ENCODE peak calls at places on chromosomes 11 and 22, in nine cellular contexts. H, F, G, C, N, K, X, T and L are unnamed samples.

GRCh38 chr11:45928535-45929215 is 6.2 kb downstream of the LARGE2 start:
- DNase-seq in H (no peak), F (no peak), G (no peak), C (peak), N (no peak), K (no peak), X (no peak), T (no peak), L (no peak)

GRCh38 chr11:19711911-19712280 is 741 bp upstream of the NAV2 start:
- DNase-seq in H (no peak), F (no peak), G (no peak), C (no peak), N (peak), K (no peak), X (no peak), T (no peak), L (no peak)

GRCh38 chr11:126863294-126863997 is 137.1 kb downstream of the KIRREL3 start:
- DNase-seq in H (no peak), F (no peak), G (no peak), C (no peak), N (no peak), K (no peak), X (no peak), T (no peak), L (no peak)

GRCh38 chr22:38955926-38956325 is 1.5 kb upstream of the APOBEC3A start:
- DNase-seq in H (no peak), F (no peak), G (no peak), C (no peak), N (no peak), K (no peak), X (no peak), T (no peak), L (no peak)

GRCh38 chr11:30585892-30586250 is 282 bp downstream of the MPPED2 start:
- DNase-seq in H (peak), F (no peak), G (no peak), C (peak), N (peak), K (no peak), X (no peak), T (peak), L (no peak)

GRCh38 chr11:34632105-34632780 is 11.3 kb downstream of the EHF start:
- DNase-seq in H (peak), F (no peak), G (no peak), C (no peak), N (peak), K (peak), X (no peak), T (peak), L (peak)

GRCh38 chr11:28529046-28529445 is 420.9 kb downstream of the METTL15 start:
- DNase-seq in H (no peak), F (no peak), G (no peak), C (no peak), N (no peak), K (no peak), X (no peak), T (no peak), L (no peak)

GRCh38 chr11:108609681-108610080 is 16.1 kb upstream of the EXPH5 start:
- DNase-seq in H (no peak), F (no peak), G (no peak), C (no peak), N (no peak), K (no peak), X (no peak), T (no peak), L (no peak)

GRCh38 chr11:59205664-59206063 is 7.1 kb downstream of the MPEG1 start:
- DNase-seq in H (no peak), F (no peak), G (no peak), C (no peak), N (no peak), K (no peak), X (no peak), T (no peak), L (no peak)

GRCh38 chr11:12693485-12694181 is 19.4 kb downstream of the TEAD1 start:
- DNase-seq in H (peak), F (no peak), G (peak), C (no peak), N (no peak), K (no peak), X (no peak), T (peak), L (peak)

GRCh38 chr11:126510621-126511370 is 155.3 kb downstream of the ST3GAL4 start:
- DNase-seq in H (no peak), F (no peak), G (no peak), C (no peak), N (peak), K (no peak), X (no peak), T (no peak), L (no peak)

GRCh38 chr11:78339483-78339882 is 78.1 kb downstream of the GAB2 start:
- DNase-seq in H (no peak), F (no peak), G (no peak), C (no peak), N (no peak), K (no peak), X (no peak), T (no peak), L (no peak)

GRCh38 chr22:39212721-39213376 is 31.9 kb downstream of the PDGFB start:
- DNase-seq in H (no peak), F (no peak), G (no peak), C (no peak), N (peak), K (no peak), X (no peak), T (no peak), L (no peak)

GRCh38 chr22:49780992-49781782 is 46.5 kb downstream of the BRD1 start:
- DNase-seq in H (no peak), F (no peak), G (no peak), C (no peak), N (no peak), K (no peak), X (no peak), T (no peak), L (no peak)

GRCh38 chr11:22703040-22703439 is 36.6 kb downstream of the GAS2 start:
- DNase-seq in H (no peak), F (no peak), G (no peak), C (no peak), N (peak), K (no peak), X (no peak), T (peak), L (no peak)

GRCh38 chr11:83063073-83063754 is 8.5 kb downstream of the RAB30 start:
- DNase-seq in H (no peak), F (no peak), G (no peak), C (no peak), N (no peak), K (no peak), X (peak), T (no peak), L (no peak)

GRCh38 chr22:32628626-32629587 is 154.3 kb downstream of the FBXO7 start:
- DNase-seq in H (no peak), F (no peak), G (no peak), C (no peak), N (no peak), K (no peak), X (no peak), T (no peak), L (no peak)

GRCh38 chr11:130763087-130763980 is 152.9 kb downstream of the SNX19 start:
- DNase-seq in H (no peak), F (no peak), G (no peak), C (no peak), N (no peak), K (no peak), X (no peak), T (no peak), L (no peak)

GRCh38 chr22:49042877-49043859 is 784.5 kb downstream of the BRD1 start:
- DNase-seq in H (no peak), F (no peak), G (no peak), C (no peak), N (no peak), K (no peak), X (no peak), T (no peak), L (no peak)

GRCh38 chr11:95892892-95893570 is 30.9 kb downstream of the MTMR2 start:
- DNase-seq in H (no peak), F (no peak), G (no peak), C (no peak), N (no peak), K (no peak), X (no peak), T (no peak), L (no peak)

GRCh38 chr22:31291403-31291715 is 929 bp downstream of the PIK3IP1 start:
- DNase-seq in H (no peak), F (no peak), G (no peak), C (no peak), N (peak), K (no peak), X (no peak), T (no peak), L (no peak)
- H3K27ac ChIP-seq in H (peak), F (peak), G (peak), C (peak), N (no peak), K (no peak), X (peak), T (peak), L (peak)

GRCh38 chr11:129144256-129144655 is 47.9 kb downstream of the ARHGAP32 start:
- DNase-seq in H (no peak), F (no peak), G (no peak), C (no peak), N (no peak), K (no peak), X (no peak), T (no peak), L (no peak)
- H3K27ac ChIP-seq in H (no peak), F (no peak), G (no peak), C (no peak), N (no peak), K (no peak), X (no peak), T (no peak), L (no peak)

GRCh38 chr11:74135516-74135840 is 35.3 kb downstream of the C2CD3 start:
- DNase-seq in H (no peak), F (no peak), G (no peak), C (no peak), N (no peak), K (no peak), X (no peak), T (no peak), L (no peak)
- H3K27ac ChIP-seq in H (no peak), F (no peak), G (no peak), C (no peak), N (no peak), K (no peak), X (no peak), T (no peak), L (no peak)

GRCh38 chr11:2419638-2420501 is 19.3 kb downstream of the TSSC4 start:
- DNase-seq in H (peak), F (no peak), G (peak), C (peak), N (peak), K (peak), X (peak), T (peak), L (peak)
- H3K27ac ChIP-seq in H (no peak), F (no peak), G (no peak), C (no peak), N (no peak), K (no peak), X (no peak), T (no peak), L (no peak)

DNA sequence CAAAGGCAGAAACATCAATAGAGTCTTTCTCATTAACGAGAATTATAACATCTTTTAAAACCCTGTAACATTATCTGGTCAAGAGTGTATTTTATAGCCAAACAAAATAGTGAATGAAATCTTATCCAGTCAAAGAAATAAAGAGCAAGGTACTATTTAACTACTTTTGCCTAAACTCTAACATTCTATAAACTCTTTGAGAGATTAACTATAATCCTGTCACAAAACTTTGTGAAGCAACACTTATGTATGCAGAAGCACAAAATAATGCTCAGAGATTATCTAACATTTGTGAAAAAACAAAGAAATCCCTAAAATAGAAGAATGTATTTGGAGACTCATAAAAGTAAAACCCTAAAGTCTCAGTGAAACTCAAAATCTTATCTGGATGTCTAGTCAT is 124.4 kb upstream of the LUZP2 start:
- DNase-seq in H (no peak), F (no peak), G (no peak), C (no peak), N (no peak), K (no peak), X (no peak), T (no peak), L (no peak)
- H3K27ac ChIP-seq in H (no peak), F (no peak), G (no peak), C (no peak), N (no peak), K (no peak), X (no peak), T (no peak), L (no peak)

GRCh38 chr22:40391417-40391816 is 21.0 kb downstream of the SGSM3 start:
- DNase-seq in H (no peak), F (no peak), G (no peak), C (no peak), N (no peak), K (no peak), X (no peak), T (no peak), L (no peak)
- H3K27ac ChIP-seq in H (no peak), F (no peak), G (no peak), C (no peak), N (no peak), K (no peak), X (no peak), T (peak), L (no peak)

DNA sequence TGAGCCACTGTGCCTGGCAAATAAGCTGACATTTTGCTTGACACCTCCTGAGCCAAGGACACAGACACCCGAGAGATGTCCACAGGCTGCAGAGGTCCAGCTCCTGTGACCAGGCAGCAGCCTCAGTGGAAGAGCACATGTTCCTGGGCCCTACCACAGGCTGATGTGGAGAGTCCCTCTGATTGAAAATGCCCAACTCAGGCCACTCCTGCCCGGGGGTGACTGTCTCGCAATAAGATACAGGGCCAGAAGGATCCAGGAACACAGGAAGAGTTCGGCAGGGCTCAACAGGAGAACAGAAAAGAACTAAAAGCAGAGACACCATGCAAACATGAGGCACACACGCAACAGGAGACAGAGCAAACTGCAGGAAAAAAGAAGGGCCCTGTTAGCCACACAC is 28.4 kb upstream of the MALAT1 start:
- DNase-seq in H (no peak), F (no peak), G (no peak), C (no peak), N (no peak), K (no peak), X (no peak), T (no peak), L (no peak)
- H3K27ac ChIP-seq in H (peak), F (no peak), G (peak), C (peak), N (no peak), K (no peak), X (no peak), T (peak), L (no peak)

GRCh38 chr11:66012371-66012945 is 650 bp downstream of the CST6 start:
- DNase-seq in H (no peak), F (no peak), G (no peak), C (peak), N (no peak), K (no peak), X (no peak), T (no peak), L (no peak)
- H3K27ac ChIP-seq in H (no peak), F (no peak), G (no peak), C (no peak), N (no peak), K (no peak), X (no peak), T (no peak), L (no peak)

DNA sequence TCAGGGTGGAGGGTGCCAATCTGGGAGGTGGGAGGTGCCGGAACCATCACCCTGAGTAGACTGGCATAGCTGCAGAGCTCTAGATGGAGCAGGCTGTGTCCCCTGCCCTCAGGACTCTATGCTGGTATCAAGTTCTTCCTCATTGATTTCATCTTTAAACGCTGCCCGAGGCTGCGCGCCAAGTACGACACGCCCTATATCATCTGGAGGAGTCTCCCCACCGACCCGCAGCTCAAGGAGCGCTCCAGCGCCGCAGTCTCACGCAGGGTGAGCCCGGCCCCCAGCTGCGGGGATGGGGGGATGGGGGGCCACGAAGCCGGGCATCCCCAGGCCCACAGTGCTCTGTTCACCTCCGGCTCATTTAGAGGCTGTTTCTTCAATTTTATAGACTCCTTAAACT is 52.5 kb downstream of the GRAMD4 start:
- DNase-seq in H (no peak), F (no peak), G (no peak), C (no peak), N (no peak), K (no peak), X (no peak), T (no peak), L (no peak)
- H3K27ac ChIP-seq in H (no peak), F (no peak), G (no peak), C (no peak), N (no peak), K (no peak), X (no peak), T (no peak), L (no peak)

GRCh38 chr11:81112718-81113117 is 1620.9 kb downstream of the FAM181B start:
- DNase-seq in H (no peak), F (no peak), G (no peak), C (no peak), N (no peak), K (no peak), X (no peak), T (no peak), L (no peak)
- H3K27ac ChIP-seq in H (no peak), F (no peak), G (no peak), C (no peak), N (no peak), K (no peak), X (no peak), T (no peak), L (no peak)